ENCODE peak calls at places on chromosomes 16 and 17, in four cellular contexts. One of them, this sample, is unnamed.

GRCh38 chr17:12789075-12789975 is at the start of gene ARHGAP44:
- DNase-seq in epithelial cell of esophagus: peak; percentile 63
- DNase-seq in B cell: peak; percentile 44
- DNase-seq in colonic mucosa: peak; percentile 78
- DNase-seq in this sample: peak; percentile 90

GRCh38 chr16:88941933-88942909 is 34.8 kb downstream of the CBFA2T3 start:
- DNase-seq in epithelial cell of esophagus: no peak
- DNase-seq in B cell: peak; percentile 86
- DNase-seq in colonic mucosa: peak; percentile 47
- DNase-seq in this sample: no peak

GRCh38 chr17:50464736-50465135 is 3.9 kb downstream of the CHAD start:
- DNase-seq in colonic mucosa: no peak
- DNase-seq in epithelial cell of esophagus: no peak
- DNase-seq in B cell: no peak
- DNase-seq in this sample: no peak

GRCh38 chr17:38868095-38868967 is 1.5 kb upstream of the LASP1 start:
- DNase-seq in B cell: no peak
- DNase-seq in colonic mucosa: peak; percentile 63
- DNase-seq in epithelial cell of esophagus: peak; percentile 77
- DNase-seq in this sample: no peak

GRCh38 chr16:56828641-56829040 is 36.4 kb upstream of the SLC12A3 start:
- DNase-seq in epithelial cell of esophagus: no peak
- DNase-seq in colonic mucosa: no peak
- DNase-seq in B cell: no peak
- DNase-seq in this sample: no peak

GRCh38 chr16:51773491-51773890 is 622.4 kb upstream of the SALL1 start:
- DNase-seq in B cell: no peak
- DNase-seq in epithelial cell of esophagus: no peak
- DNase-seq in colonic mucosa: no peak
- DNase-seq in this sample: no peak

GRCh38 chr17:34822007-34822737 is 139.1 kb downstream of the CCT6B start:
- DNase-seq in B cell: no peak
- DNase-seq in colonic mucosa: no peak
- DNase-seq in epithelial cell of esophagus: no peak
- DNase-seq in this sample: no peak

GRCh38 chr16:10708969-10709368 is 14.2 kb upstream of the TEKT5 start:
- DNase-seq in B cell: no peak
- DNase-seq in epithelial cell of esophagus: peak; percentile 38
- DNase-seq in colonic mucosa: no peak
- DNase-seq in this sample: no peak

GRCh38 chr17:29577778-29578211 is 9.3 kb downstream of the TP53I13 start:
- DNase-seq in epithelial cell of esophagus: no peak
- DNase-seq in colonic mucosa: no peak
- DNase-seq in B cell: no peak
- DNase-seq in this sample: no peak

GRCh38 chr16:11005611-11005975 is 61.2 kb downstream of the CLEC16A start:
- DNase-seq in colonic mucosa: no peak
- DNase-seq in B cell: no peak
- DNase-seq in epithelial cell of esophagus: peak; percentile 79
- DNase-seq in this sample: no peak

GRCh38 chr16:87587636-87588035 is 14.7 kb upstream of the JPH3 start:
- DNase-seq in B cell: no peak
- DNase-seq in epithelial cell of esophagus: no peak
- DNase-seq in colonic mucosa: no peak
- DNase-seq in this sample: no peak

GRCh38 chr17:44219636-44220210 is at the start of gene UBTF:
- DNase-seq in B cell: peak; percentile 88
- DNase-seq in colonic mucosa: no peak
- DNase-seq in epithelial cell of esophagus: peak; percentile 67
- DNase-seq in this sample: peak; percentile 91

GRCh38 chr16:15836074-15836473 is 20.8 kb downstream of the MYH11 start:
- DNase-seq in B cell: no peak
- DNase-seq in colonic mucosa: no peak
- DNase-seq in epithelial cell of esophagus: no peak
- DNase-seq in this sample: no peak

GRCh38 chr17:78494961-78495330 is 82.2 kb downstream of the DNAH17 start:
- DNase-seq in epithelial cell of esophagus: no peak
- DNase-seq in colonic mucosa: no peak
- DNase-seq in B cell: no peak
- DNase-seq in this sample: no peak

GRCh38 chr16:48081656-48082055 is 74.1 kb downstream of the ABCC12 start:
- DNase-seq in epithelial cell of esophagus: peak; percentile 84
- DNase-seq in B cell: no peak
- DNase-seq in colonic mucosa: no peak
- DNase-seq in this sample: no peak

GRCh38 chr16:75341934-75342811 is 90.7 kb upstream of the BCAR1 start:
- DNase-seq in epithelial cell of esophagus: peak; percentile 74
- DNase-seq in colonic mucosa: peak; percentile 26
- DNase-seq in B cell: no peak
- DNase-seq in this sample: no peak

GRCh38 chr16:85445779-85446222 is 167.3 kb upstream of the GSE1 start:
- DNase-seq in B cell: no peak
- DNase-seq in epithelial cell of esophagus: no peak
- DNase-seq in colonic mucosa: peak; percentile 71
- DNase-seq in this sample: no peak

GRCh38 chr16:68445458-68445857 is 2.9 kb downstream of the SMPD3 start:
- DNase-seq in epithelial cell of esophagus: peak; percentile 80
- DNase-seq in colonic mucosa: peak; percentile 81
- DNase-seq in B cell: peak; percentile 29
- DNase-seq in this sample: no peak

GRCh38 chr17:57092171-57092570 is 7.1 kb downstream of the AKAP1 start:
- DNase-seq in colonic mucosa: no peak
- DNase-seq in epithelial cell of esophagus: no peak
- DNase-seq in B cell: no peak
- DNase-seq in this sample: no peak

GRCh38 chr17:67194134-67194533 is 50.9 kb downstream of the HELZ start:
- DNase-seq in B cell: no peak
- DNase-seq in epithelial cell of esophagus: no peak
- DNase-seq in colonic mucosa: no peak
- DNase-seq in this sample: no peak

GRCh38 chr17:19880393-19880792 is 12.7 kb upstream of the ULK2 start:
- DNase-seq in B cell: no peak
- DNase-seq in colonic mucosa: no peak
- DNase-seq in epithelial cell of esophagus: no peak
- DNase-seq in this sample: no peak

GRCh38 chr16:51540259-51540658 is 389.2 kb upstream of the SALL1 start:
- DNase-seq in colonic mucosa: no peak
- DNase-seq in epithelial cell of esophagus: peak; percentile 74
- DNase-seq in B cell: no peak
- DNase-seq in this sample: no peak

GRCh38 chr17:12545877-12546513 is 119.7 kb upstream of the MYOCD start:
- DNase-seq in colonic mucosa: peak; percentile 47
- DNase-seq in B cell: peak; percentile 26
- DNase-seq in epithelial cell of esophagus: peak; percentile 56
- DNase-seq in this sample: no peak

GRCh38 chr17:76716834-76717205 is 6.1 kb upstream of the MXRA7 start:
- DNase-seq in B cell: no peak
- DNase-seq in epithelial cell of esophagus: peak; percentile 64
- DNase-seq in colonic mucosa: no peak
- DNase-seq in this sample: no peak

GRCh38 chr17:19386974-19387920 is at the start of gene MFAP4:
- DNase-seq in epithelial cell of esophagus: no peak
- DNase-seq in colonic mucosa: peak; percentile 53
- DNase-seq in B cell: no peak
- DNase-seq in this sample: no peak

GRCh38 chr16:35449663-35450062 is 1990.3 kb downstream of the TP53TG3F start:
- DNase-seq in B cell: no peak
- DNase-seq in epithelial cell of esophagus: no peak
- DNase-seq in colonic mucosa: no peak
- DNase-seq in this sample: no peak

GRCh38 chr17:42002792-42003301 is 14.4 kb downstream of the DNAJC7 start:
- DNase-seq in colonic mucosa: no peak
- DNase-seq in B cell: no peak
- DNase-seq in epithelial cell of esophagus: no peak
- DNase-seq in this sample: no peak

GRCh38 chr17:67449885-67450755 is 73.0 kb downstream of the PITPNC1 start:
- DNase-seq in colonic mucosa: no peak
- DNase-seq in epithelial cell of esophagus: no peak
- DNase-seq in B cell: no peak
- DNase-seq in this sample: no peak

GRCh38 chr16:88282221-88283041 is 100.3 kb upstream of the ZNF469 start:
- DNase-seq in epithelial cell of esophagus: no peak
- DNase-seq in B cell: no peak
- DNase-seq in colonic mucosa: no peak
- DNase-seq in this sample: no peak

GRCh38 chr16:2432801-2433505 is 3.7 kb downstream of the CCNF start:
- DNase-seq in colonic mucosa: no peak
- DNase-seq in B cell: no peak
- DNase-seq in epithelial cell of esophagus: no peak
- DNase-seq in this sample: no peak

GRCh38 chr17:83190601-83191387 is 111.4 kb downstream of the METRNL start:
- DNase-seq in epithelial cell of esophagus: no peak
- DNase-seq in B cell: no peak
- DNase-seq in colonic mucosa: peak; percentile 15
- DNase-seq in this sample: no peak

GRCh38 chr17:40518401-40519088 is 17.1 kb upstream of the TNS4 start:
- DNase-seq in colonic mucosa: peak; percentile 70
- DNase-seq in epithelial cell of esophagus: peak; percentile 91
- DNase-seq in B cell: no peak
- DNase-seq in this sample: no peak

DNA sequence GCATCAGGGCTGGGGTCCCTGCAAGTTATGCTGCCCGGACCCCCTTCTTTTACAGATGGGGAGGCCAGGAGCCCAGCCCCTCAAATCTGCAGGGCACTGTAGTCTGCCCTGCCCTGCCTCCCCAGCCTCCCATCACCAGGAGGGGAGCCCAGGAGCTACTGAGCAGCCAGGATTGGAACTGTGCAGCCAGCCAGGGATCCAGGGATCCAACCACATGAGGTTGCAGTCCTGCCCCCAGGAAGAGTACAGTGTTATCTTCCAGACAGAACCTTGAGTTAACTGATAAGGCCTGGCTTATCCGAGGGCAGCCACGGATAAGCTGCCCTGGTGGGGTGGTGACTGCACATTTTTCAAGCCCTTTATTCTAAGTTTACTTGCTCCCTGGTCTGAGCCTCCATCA is 11.4 kb upstream of the NDRG4 start:
- DNase-seq in epithelial cell of esophagus: no peak
- DNase-seq in B cell: no peak
- DNase-seq in colonic mucosa: no peak
- DNase-seq in this sample: no peak
- TF ChIP-seq CTCF in epithelial cell of esophagus: no peak
- TF ChIP-seq CTCF in B cell: no peak
- TF ChIP-seq CTCF in colonic mucosa: no peak
- TF ChIP-seq CTCF in this sample: no peak

GRCh38 chr17:14046978-14047377 is 22.3 kb upstream of the COX10 start:
- DNase-seq in B cell: no peak
- DNase-seq in colonic mucosa: no peak
- DNase-seq in epithelial cell of esophagus: no peak
- DNase-seq in this sample: no peak

GRCh38 chr17:14047591-14047990 is 21.7 kb upstream of the COX10 start:
- DNase-seq in B cell: no peak
- DNase-seq in epithelial cell of esophagus: no peak
- DNase-seq in colonic mucosa: no peak
- DNase-seq in this sample: no peak

GRCh38 chr17:14044702-14045101 is 24.6 kb upstream of the COX10 start:
- DNase-seq in epithelial cell of esophagus: no peak
- DNase-seq in B cell: no peak
- DNase-seq in colonic mucosa: no peak
- DNase-seq in this sample: no peak

GRCh38 chr17:14050616-14051015 is 18.7 kb upstream of the COX10 start:
- DNase-seq in colonic mucosa: no peak
- DNase-seq in B cell: no peak
- DNase-seq in epithelial cell of esophagus: no peak
- DNase-seq in this sample: no peak

GRCh38 chr17:14048169-14048568 is 21.1 kb upstream of the COX10 start:
- DNase-seq in colonic mucosa: no peak
- DNase-seq in B cell: no peak
- DNase-seq in epithelial cell of esophagus: no peak
- DNase-seq in this sample: no peak
- TF ChIP-seq CTCF in colonic mucosa: peak; percentile 25
- TF ChIP-seq CTCF in B cell: peak; percentile 35
- TF ChIP-seq CTCF in epithelial cell of esophagus: peak; percentile 38
- TF ChIP-seq CTCF in this sample: peak; percentile 30

GRCh38 chr16:66434619-66435430 is 7.7 kb downstream of the BEAN1 start:
- DNase-seq in B cell: no peak
- DNase-seq in epithelial cell of esophagus: no peak
- DNase-seq in colonic mucosa: no peak
- DNase-seq in this sample: no peak
- TF ChIP-seq CTCF in B cell: no peak
- TF ChIP-seq CTCF in epithelial cell of esophagus: no peak
- TF ChIP-seq CTCF in colonic mucosa: no peak
- TF ChIP-seq CTCF in this sample: no peak

GRCh38 chr17:58583486-58583885 is 69.0 kb upstream of the MTMR4 start:
- DNase-seq in epithelial cell of esophagus: peak; percentile 81
- DNase-seq in colonic mucosa: no peak
- DNase-seq in B cell: no peak
- DNase-seq in this sample: no peak
- TF ChIP-seq CTCF in epithelial cell of esophagus: no peak
- TF ChIP-seq CTCF in colonic mucosa: no peak
- TF ChIP-seq CTCF in B cell: no peak
- TF ChIP-seq CTCF in this sample: no peak

GRCh38 chr17:17325816-17326215 is 22.6 kb downstream of the NT5M start:
- DNase-seq in epithelial cell of esophagus: no peak
- DNase-seq in B cell: no peak
- DNase-seq in colonic mucosa: no peak
- DNase-seq in this sample: no peak
- TF ChIP-seq CTCF in epithelial cell of esophagus: no peak
- TF ChIP-seq CTCF in B cell: no peak
- TF ChIP-seq CTCF in colonic mucosa: no peak
- TF ChIP-seq CTCF in this sample: no peak

DNA sequence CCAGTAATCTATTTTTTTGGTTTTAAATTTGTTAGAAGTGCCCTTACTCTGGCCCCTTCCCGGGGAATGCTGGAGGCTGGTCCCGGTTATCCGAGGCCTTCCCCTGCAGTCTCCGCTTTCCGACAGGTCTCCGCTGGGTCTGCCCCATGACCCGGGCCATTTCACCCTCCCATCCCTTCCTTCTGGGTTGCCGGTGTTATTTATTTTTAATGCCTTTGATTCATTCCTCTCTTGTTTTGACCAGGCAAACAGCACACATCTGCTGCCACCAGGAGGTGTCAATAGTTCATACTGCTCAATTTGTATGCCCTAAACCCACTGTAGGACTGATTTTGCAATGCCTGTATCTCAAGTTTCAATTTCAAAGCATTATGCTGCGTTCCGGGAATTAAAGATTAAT is 113.2 kb upstream of the IRX5 start:
- DNase-seq in B cell: no peak
- DNase-seq in epithelial cell of esophagus: peak; percentile 70
- DNase-seq in colonic mucosa: no peak
- DNase-seq in this sample: no peak
- TF ChIP-seq CTCF in B cell: no peak
- TF ChIP-seq CTCF in epithelial cell of esophagus: peak; percentile 72
- TF ChIP-seq CTCF in colonic mucosa: no peak
- TF ChIP-seq CTCF in this sample: peak; percentile 38